ENCODE peak calls at places on chromosome 16, in four cellular contexts. T, P, R and B are unnamed samples.

GRCh38 chr16:86930663-86931062 is 352.3 kb downstream of the FOXL1 start:
- DNase-seq in R (no peak), P (no peak), T (no peak), B (no peak)

GRCh38 chr16:50202926-50203624 is 50.0 kb downstream of the TENT4B start:
- DNase-seq in T (peak), P (no peak), R (peak), B (no peak)

GRCh38 chr16:70646260-70647241 is at the start of gene IL34:
- DNase-seq in R (no peak), T (no peak), P (no peak), B (no peak)

GRCh38 chr16:87784812-87785211 is 19.0 kb upstream of the KLHDC4 start:
- DNase-seq in T (no peak), R (peak), P (no peak), B (no peak)

GRCh38 chr16:87297918-87298631 is 19.1 kb downstream of the C16orf95 start:
- DNase-seq in P (peak), T (no peak), R (peak), B (no peak)

GRCh38 chr16:28168991-28169554 is 42.7 kb downstream of the XPO6 start:
- DNase-seq in P (peak), R (no peak), T (no peak), B (peak)

GRCh38 chr16:84561291-84561690 is 56.6 kb downstream of the COTL1 start:
- DNase-seq in T (no peak), R (no peak), P (no peak), B (no peak)

GRCh38 chr16:79997257-79997656 is 396.7 kb upstream of the MAF start:
- DNase-seq in R (peak), P (peak), T (no peak), B (no peak)

GRCh38 chr16:48054881-48055601 is 100.8 kb downstream of the ABCC12 start:
- DNase-seq in R (peak), T (peak), P (peak), B (peak)

GRCh38 chr16:79561729-79562128 is 38.8 kb downstream of the MAF start:
- DNase-seq in P (no peak), R (no peak), T (no peak), B (no peak)

GRCh38 chr16:82031116-82032084 is 3.7 kb upstream of the HSD17B2 start:
- DNase-seq in P (no peak), T (peak), R (peak), B (peak)